ENCODE peak calls at places on chromosomes 11 and 22, in four cellular contexts. D is WTC11, B is K562, M is HepG2. R is an unnamed sample.

GRCh38 chr11:65425105-65425970 is 2.7 kb downstream of the NEAT1 start:
- DNase-seq in M (no peak), D (no peak), B (peak), R (no peak)

GRCh38 chr11:120336641-120337132 is 474 bp downstream of the ARHGEF12 start:
- DNase-seq in M (no peak), B (peak), D (peak), R (peak)

GRCh38 chr11:125082611-125083311 is 19.7 kb downstream of the SLC37A2 start:
- DNase-seq in D (no peak), B (no peak), M (peak), R (no peak)

GRCh38 chr11:17002543-17002942 is 11.7 kb downstream of the PLEKHA7 start:
- DNase-seq in D (no peak), B (no peak), M (no peak), R (no peak)

GRCh38 chr11:132125855-132126841 is 755.7 kb downstream of the NTM start:
- DNase-seq in B (no peak), D (no peak), M (no peak), R (no peak)

GRCh38 chr11:12164061-12165014 is 53.9 kb downstream of the MICAL2 start:
- DNase-seq in D (no peak), B (no peak), M (no peak), R (no peak)

GRCh38 chr11:79052539-79052938 is 388.3 kb downstream of the TENM4 start:
- DNase-seq in D (peak), M (no peak), B (peak), R (peak)

GRCh38 chr11:71563401-71563800 is 2.0 kb upstream of the KRTAP5-10 start:
- DNase-seq in D (peak), B (peak), M (peak), R (peak)

GRCh38 chr11:69277074-69277809 is 16.7 kb upstream of the MYEOV start:
- DNase-seq in B (no peak), D (no peak), M (no peak), R (no peak)

GRCh38 chr11:124756033-124756752 is 4.1 kb upstream of the VSIG2 start:
- DNase-seq in M (no peak), B (no peak), D (no peak), R (no peak)

GRCh38 chr11:114081641-114082414 is 22.3 kb downstream of the ZBTB16 start:
- DNase-seq in M (no peak), B (no peak), D (no peak), R (no peak)

GRCh38 chr11:117411736-117412135 is 84.1 kb downstream of the CEP164 start:
- DNase-seq in B (no peak), M (no peak), D (no peak), R (no peak)

GRCh38 chr11:131471976-131472375 is 101.6 kb downstream of the NTM start:
- DNase-seq in B (no peak), D (no peak), M (no peak), R (no peak)

GRCh38 chr22:35905894-35906293 is 122.7 kb downstream of the RBFOX2 start:
- DNase-seq in M (no peak), B (no peak), D (no peak), R (no peak)

GRCh38 chr11:19978668-19979518 is 181.4 kb downstream of the DBX1 start:
- DNase-seq in M (peak), D (no peak), B (peak), R (no peak)

GRCh38 chr11:16356057-16356750 is at the start of gene SOX6:
- DNase-seq in M (peak), D (no peak), B (peak), R (no peak)

GRCh38 chr22:22752556-22753477 is 108.4 kb downstream of the GGTLC2 start:
- DNase-seq in M (no peak), D (no peak), B (peak), R (no peak)

GRCh38 chr11:113730887-113731726 is 25.0 kb upstream of the TMPRSS5 start:
- DNase-seq in M (peak), B (peak), D (peak), R (peak)

GRCh38 chr11:69227271-69227670 is 66.7 kb upstream of the MYEOV start:
- DNase-seq in M (no peak), B (no peak), D (no peak), R (no peak)

GRCh38 chr11:12674936-12675696 is 895 bp downstream of the TEAD1 start:
- DNase-seq in D (peak), B (peak), M (no peak), R (peak)

GRCh38 chr11:19973136-19973635 is 187.1 kb downstream of the DBX1 start:
- DNase-seq in B (peak), M (no peak), D (no peak), R (no peak)

GRCh38 chr22:39967103-39967829 is 7.1 kb downstream of the TMA7B start:
- DNase-seq in D (no peak), M (no peak), B (no peak), R (no peak)

GRCh38 chr22:19767427-19768380 is 7.1 kb downstream of the TBX1 start:
- DNase-seq in B (no peak), D (peak), M (peak), R (no peak)

GRCh38 chr22:36589856-36590255 is 60.9 kb upstream of the EIF3D start:
- DNase-seq in M (no peak), B (no peak), D (no peak), R (no peak)

GRCh38 chr11:101267654-101268053 is 138.0 kb upstream of the PGR start:
- DNase-seq in B (no peak), M (no peak), D (no peak), R (no peak)

GRCh38 chr11:126756416-126756815 is 244.2 kb downstream of the KIRREL3 start:
- DNase-seq in D (no peak), B (no peak), M (no peak), R (no peak)

GRCh38 chr11:76803811-76804600 is 20.9 kb downstream of the TSKU start:
- DNase-seq in B (no peak), D (no peak), M (no peak), R (no peak)
- TF ChIP-seq ELF4 in B (no peak), D (no peak), M (no peak), R (no peak)

DNA sequence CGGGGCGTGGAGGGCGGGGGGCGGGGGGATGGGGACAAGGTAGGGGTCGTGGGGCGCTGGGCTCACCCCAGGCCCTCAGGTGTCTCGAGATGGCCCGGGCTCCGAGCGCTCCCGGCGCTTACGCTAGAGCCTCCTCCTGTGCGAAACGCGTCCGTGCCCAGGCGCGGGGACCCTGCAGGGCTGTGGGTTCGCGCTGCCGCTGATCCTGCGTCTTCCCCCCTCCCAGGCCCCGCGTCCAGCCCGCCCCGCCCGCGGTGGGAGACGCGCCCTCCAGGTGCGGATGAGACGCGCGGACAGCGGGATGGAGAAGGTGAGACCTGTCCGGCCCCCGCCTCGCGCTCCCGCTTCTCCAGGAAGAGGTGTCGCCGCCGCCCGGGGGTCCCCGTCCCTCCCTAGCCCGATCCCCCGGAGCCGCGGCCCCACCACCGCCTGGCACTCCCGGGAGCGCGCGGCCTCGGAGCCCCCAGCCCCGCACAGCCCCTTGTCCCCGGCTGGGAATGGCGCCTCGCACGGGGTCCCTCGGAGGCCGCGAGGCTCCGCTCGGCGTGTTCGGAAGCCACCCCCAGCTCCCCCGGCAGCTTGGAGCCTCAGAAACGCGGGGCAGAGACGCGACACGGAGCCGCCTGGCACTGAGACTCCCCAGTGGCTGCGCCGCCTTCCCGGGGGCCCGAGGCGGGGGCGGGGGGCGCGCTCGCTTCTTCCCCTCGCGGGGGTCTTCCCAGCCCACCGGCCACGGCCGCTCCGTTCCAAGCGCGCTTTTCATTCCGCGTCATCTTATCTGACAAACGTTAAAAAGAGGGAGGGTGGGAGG is 27.6 kb upstream of the TOLLIP start:
- DNase-seq in M (no peak), D (peak), B (peak), R (no peak)
- TF ChIP-seq SP1 in M (no peak), D (no peak), B (no peak), R (no peak)

DNA sequence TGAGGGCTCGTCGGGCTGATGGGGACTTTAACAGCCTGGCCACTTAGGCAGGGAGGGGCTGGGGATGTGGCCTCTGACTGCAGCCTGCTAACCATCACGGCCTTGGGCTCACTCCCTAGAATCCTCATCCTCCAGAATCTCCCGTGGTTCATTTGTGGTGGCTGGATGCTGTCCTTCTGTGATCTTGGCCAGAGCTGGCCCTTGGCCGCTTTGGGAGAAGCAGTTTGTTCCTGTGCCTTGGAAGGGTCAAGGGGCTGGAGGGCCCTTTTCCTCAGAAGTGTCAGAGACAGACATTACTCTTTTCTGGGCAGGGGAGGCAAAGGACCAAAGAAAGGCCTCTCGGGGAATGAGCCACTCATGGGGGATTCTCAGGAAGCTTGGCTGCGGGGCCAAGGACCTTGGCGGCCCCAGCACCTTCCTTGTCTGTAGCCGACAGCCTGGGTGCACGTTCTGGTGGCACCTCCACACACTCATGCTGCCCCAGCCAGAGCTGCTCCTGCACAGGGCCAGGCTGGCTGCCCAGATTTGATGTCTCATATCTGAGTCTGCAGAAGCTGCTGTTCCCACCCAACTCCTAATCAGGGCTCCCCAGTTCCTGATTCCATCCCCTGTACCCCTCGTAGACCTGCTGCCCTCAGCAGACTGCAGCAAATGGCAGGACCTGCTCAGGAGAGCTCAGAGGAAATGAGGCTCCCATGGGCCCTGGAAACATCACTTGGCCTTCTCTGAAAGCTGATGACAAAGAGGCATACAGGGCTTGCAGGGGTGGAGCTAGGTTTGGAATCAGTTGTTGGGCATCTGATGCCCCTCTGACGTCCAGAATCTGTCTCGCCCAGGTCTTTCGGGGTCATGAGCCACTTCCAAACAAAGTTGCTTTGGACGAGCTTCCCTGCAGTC is 107.7 kb downstream of the CTTN start:
- DNase-seq in B (no peak), M (no peak), D (no peak), R (no peak)
- TF ChIP-seq ELF4 in B (no peak), M (no peak), D (no peak), R (no peak)

GRCh38 chr11:122668562-122669090 is 13.1 kb downstream of the UBASH3B start:
- DNase-seq in D (no peak), B (no peak), M (no peak), R (no peak)
- TF ChIP-seq SP1 in D (no peak), B (no peak), M (no peak), R (no peak)

DNA sequence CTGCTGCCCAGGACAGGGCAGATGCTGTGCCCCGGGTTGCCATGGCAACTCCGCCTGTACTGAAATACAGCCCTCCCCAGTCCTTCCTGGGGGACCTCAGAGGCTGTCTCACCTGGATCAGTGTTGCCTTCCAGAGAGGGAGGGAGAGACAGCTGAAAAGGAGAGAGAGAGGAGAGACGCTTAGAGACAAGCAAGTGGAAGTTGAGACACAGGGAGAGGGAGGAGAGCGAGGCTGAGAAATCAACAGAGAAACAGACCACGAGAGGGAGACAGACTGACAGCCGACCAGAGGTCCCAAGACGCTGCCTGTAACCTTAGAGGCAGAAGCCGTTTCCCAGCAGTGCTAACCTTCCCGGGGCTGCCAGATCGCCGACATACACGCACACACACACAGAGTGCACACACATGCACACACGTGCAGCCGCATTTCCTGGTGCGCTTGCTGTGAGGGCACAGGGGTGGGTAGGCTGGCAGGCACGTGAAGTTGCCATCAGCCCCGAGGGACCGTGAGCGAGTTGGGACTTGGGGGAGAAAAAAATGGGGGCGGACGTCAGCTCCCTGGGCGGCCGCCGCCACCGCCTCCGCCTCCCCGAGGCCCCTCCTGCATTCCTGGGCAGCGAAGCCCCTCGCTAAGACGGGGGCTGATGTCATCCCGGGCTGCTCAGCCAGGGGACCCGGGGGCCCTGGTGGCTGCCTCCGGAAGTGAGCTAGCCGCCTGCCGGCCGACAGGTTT is 88.6 kb upstream of the CRYBB3 start:
- DNase-seq in D (peak), B (peak), M (peak), R (peak)
- TF ChIP-seq ELF4 in D (no peak), B (no peak), M (no peak), R (no peak)

DNA sequence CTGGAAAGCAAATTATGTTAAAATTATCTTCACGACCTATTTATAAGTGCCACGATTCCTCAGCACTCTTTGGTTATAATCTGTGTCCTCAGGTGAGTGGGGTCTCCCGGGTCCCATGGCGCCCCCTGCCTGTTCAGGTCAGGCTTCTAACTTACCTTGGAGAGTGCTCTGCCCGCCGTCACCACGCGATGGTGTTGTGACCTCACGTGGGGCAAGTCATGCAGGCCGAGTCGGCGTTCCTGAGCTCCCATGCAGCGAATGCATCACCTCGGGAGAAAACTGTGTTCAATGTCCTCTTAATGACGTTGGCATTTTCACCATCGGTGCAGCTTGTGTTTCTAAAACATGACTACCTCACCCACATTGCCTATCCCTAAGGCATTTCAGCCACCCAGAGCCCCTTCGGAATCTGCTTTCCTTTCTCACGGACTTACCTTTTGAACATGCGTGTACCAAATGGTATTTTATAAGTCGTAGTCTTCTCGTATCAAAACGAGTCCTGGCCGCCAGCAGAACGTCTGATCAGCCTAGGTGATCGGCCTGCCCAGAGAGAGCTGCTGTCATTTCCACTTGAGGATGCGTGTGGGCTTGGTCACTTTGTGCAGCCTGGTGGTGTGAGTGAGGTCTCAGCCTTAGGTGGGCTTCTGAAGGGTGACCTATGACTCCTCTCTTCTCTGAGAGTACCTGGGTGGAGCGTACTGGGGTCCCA is 64.8 kb downstream of the TBC1D22A start:
- DNase-seq in B (no peak), M (peak), D (peak), R (no peak)
- TF ChIP-seq SP1 in B (no peak), M (no peak), D (no peak), R (no peak)

GRCh38 chr11:63641727-63642126 is 27.5 kb upstream of the PLAAT3 start:
- DNase-seq in M (no peak), D (no peak), B (no peak), R (no peak)

GRCh38 chr11:63639195-63639832 is 25.1 kb upstream of the PLAAT3 start:
- DNase-seq in B (no peak), D (no peak), M (no peak), R (no peak)

DNA sequence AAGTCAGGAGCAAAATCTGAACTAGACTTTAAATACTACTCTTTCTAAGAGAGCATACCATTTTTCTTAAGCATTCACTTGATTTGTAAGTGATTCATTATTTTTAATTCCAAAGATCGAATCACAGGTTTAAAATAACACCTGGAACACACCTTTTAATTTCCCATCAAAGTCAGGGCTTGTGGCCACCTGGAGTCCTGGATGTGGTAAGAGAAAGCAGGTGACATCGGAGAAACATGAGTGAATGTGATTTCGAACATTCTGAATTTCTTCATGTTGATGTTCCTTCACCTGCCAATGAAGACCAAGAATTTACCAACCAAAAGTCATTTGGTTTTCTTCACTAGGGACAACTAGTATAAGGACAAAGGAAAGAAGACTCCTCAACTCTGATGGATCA is 28.0 kb downstream of the ATL3 start:
- DNase-seq in B (no peak), M (no peak), D (no peak), R (no peak)
- TF ChIP-seq ELF4 in B (no peak), M (no peak), D (no peak), R (no peak)

R was measured in HEK293T.